ENCODE peak calls at places on chromosomes 7 and 10, in six cellular contexts. W, F, H, B, K and I are unnamed samples.
A peak's percentile ranks its signal among the peaks of the same experiment; 100 is the strongest.

GRCh38 chr10:75974080-75974479 is 542.7 kb downstream of the LRMDA start:
- DNase-seq in B (no peak), F (no peak), K (no peak), H (no peak), W (no peak), I (no peak)

GRCh38 chr10:89556590-89556989 is 21.2 kb upstream of the SLC16A12 start:
- DNase-seq in B (no peak), F (no peak), H (no peak), W (no peak), K (no peak), I (no peak)

GRCh38 chr10:124299726-124300125 is 119.0 kb downstream of the OAT start:
- DNase-seq in K (no peak), W (no peak), B (no peak), F (no peak), H (no peak), I (no peak)

GRCh38 chr10:31618541-31619291 is 299.7 kb downstream of the ZEB1 start:
- DNase-seq in F (peak; percentile 38), K (no peak), W (peak; percentile 51), H (peak; percentile 68), B (peak; percentile 68), I (no peak)

GRCh38 chr10:77508076-77508475 is 129.5 kb downstream of the KCNMA1 start:
- DNase-seq in K (no peak), B (no peak), F (no peak), H (no peak), W (no peak), I (no peak)

GRCh38 chr7:131459256-131459655 is 97.2 kb downstream of the PODXL start:
- DNase-seq in H (no peak), F (no peak), W (no peak), B (no peak), K (no peak), I (no peak)

GRCh38 chr10:52814506-52814905 is 41.9 kb upstream of the MBL2 start:
- DNase-seq in H (no peak), B (no peak), F (no peak), K (no peak), W (no peak), I (no peak)

GRCh38 chr10:23516530-23516929 is 77.7 kb downstream of the OTUD1 start:
- DNase-seq in F (no peak), W (no peak), H (no peak), B (no peak), K (no peak), I (no peak)

GRCh38 chr10:87552248-87552914 is 47.7 kb downstream of the MINPP1 start:
- DNase-seq in H (no peak), K (no peak), W (no peak), F (no peak), B (no peak), I (no peak)

GRCh38 chr10:83769421-83769820 is 369.9 kb upstream of the GHITM start:
- DNase-seq in B (no peak), W (no peak), H (no peak), F (no peak), K (no peak), I (no peak)

GRCh38 chr7:28754027-28754426 is 204.1 kb downstream of the TRIL start:
- DNase-seq in W (peak; percentile 12), H (no peak), B (no peak), K (no peak), F (no peak), I (no peak)

GRCh38 chr10:86259901-86260562 is 106.6 kb downstream of the GRID1 start:
- DNase-seq in H (no peak), F (no peak), B (no peak), W (no peak), K (no peak), I (no peak)

GRCh38 chr10:600234-600633 is 89.2 kb downstream of the DIP2C start:
- DNase-seq in K (no peak), H (no peak), F (no peak), B (no peak), W (no peak), I (no peak)

GRCh38 chr10:80541144-80541750 is 3.5 kb downstream of the SH2D4B start:
- DNase-seq in H (peak; percentile 50), W (peak; percentile 70), F (no peak), K (no peak), B (no peak), I (no peak)

GRCh38 chr7:50661345-50662058 is 96.3 kb upstream of the DDC start:
- DNase-seq in W (no peak), H (no peak), K (no peak), B (no peak), F (no peak), I (no peak)

GRCh38 chr10:110794808-110795207 is 76.9 kb upstream of the PDCD4 start:
- DNase-seq in H (peak; percentile 73), B (no peak), F (no peak), K (no peak), W (peak; percentile 72), I (no peak)

DNA sequence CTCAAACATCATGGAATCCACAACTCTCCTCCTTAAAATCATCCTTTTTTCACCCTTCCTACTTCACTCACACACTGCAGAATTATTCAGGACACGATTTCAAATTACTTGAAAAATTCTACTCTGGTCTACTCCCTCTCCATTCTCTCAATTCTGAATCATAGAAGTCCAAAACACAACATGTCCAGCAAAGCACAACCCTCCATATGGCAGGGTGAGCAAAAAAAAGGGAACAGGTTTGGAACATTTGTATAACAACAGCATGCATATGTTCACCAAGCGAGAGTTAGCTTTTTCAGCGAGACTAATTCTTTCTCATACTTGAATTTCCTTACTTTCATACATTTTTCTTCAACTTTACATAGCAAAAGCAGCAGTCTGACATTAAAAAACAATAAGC is 73.4 kb downstream of the ABI1 start:
- DNase-seq in F (no peak), K (no peak), H (no peak), B (no peak), W (no peak), I (no peak)
- H3K9me3 ChIP-seq in F (no peaks in the 10 kb centered on the region), K (no peaks in the 10 kb centered on the region), H (no peaks in the 10 kb centered on the region), B (no peaks in the 10 kb centered on the region), W (no peaks in the 10 kb centered on the region), I (no peaks in the 10 kb centered on the region)

DNA sequence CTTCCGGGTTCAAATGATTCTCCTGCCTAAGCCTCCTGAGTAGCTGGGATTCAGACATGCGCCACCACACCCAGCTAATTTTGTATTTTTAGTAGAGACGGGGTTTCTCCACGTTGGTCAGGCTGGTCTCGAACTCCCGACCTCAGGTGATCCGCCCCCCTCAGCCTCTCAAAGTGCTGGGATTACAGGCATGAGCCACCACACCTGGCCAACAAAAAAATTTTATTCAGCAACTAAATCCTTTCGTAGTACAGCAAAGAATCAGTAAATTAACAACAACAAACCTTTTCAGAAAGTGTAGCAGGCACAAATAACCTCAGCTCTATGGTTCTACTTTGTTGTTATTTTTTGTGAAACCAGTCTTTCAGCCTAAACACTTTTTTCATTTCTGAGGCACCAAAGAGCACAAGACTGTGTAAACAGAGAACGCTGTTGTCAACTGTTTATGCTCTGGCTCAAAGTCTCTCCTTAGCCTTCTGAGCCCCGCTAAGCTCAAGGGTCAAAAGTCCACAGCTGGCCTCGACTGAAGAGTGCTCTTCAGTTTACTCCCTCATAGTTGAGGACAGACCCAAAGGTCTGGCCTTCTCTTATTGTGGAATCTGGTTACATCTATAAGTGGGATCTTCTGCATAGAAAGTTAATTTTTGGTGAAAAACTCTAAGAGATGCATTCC is 24.7 kb upstream of the DDX50 start:
- DNase-seq in W (no peak), F (no peak), K (no peak), B (no peak), H (no peak), I (no peak)
- H3K9me3 ChIP-seq in W (no peaks in the 10 kb centered on the region), F (no peaks in the 10 kb centered on the region), K (no peaks in the 10 kb centered on the region), B (no peaks in the 10 kb centered on the region), H (no peaks in the 10 kb centered on the region), I (no peaks in the 10 kb centered on the region)

DNA sequence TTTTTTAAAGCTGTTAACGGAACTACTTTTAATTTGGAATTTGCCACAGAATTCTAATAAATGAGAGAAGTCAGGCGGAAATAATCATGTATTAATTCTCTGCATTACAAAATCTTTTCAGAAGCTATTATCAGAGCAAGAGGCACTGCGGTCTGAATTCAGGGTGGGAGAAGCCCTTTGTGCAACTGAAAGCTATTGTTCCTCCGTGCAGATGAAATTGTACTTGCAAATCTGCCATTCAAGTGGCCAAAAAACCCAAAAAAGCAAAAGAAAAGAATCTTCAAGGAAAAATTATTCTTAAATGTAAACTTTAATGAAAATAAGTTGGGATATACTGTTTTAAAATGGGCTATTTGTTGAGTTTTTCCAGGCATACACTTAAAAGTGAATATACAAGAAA is 351.0 kb downstream of the DNAJB6 start:
- DNase-seq in K (no peak), W (no peak), B (no peak), H (no peak), F (no peak), I (no peak)
- H3K9me3 ChIP-seq in K (no peaks in the 10 kb centered on the region), W (no peaks in the 10 kb centered on the region), B (no peaks in the 10 kb centered on the region), H (no peaks in the 10 kb centered on the region), F (no peaks in the 10 kb centered on the region), I (no peaks in the 10 kb centered on the region)

GRCh38 chr10:37301271-37301670 is 175.9 kb downstream of the ANKRD30A start:
- DNase-seq in H (no peak), F (no peak), K (no peak), B (no peak), W (no peak), I (no peak)
- H3K9me3 ChIP-seq in H (peaks cover 13% of the 10 kb centered on the region), F (no peaks in the 10 kb centered on the region), K (no peaks in the 10 kb centered on the region), B (no peaks in the 10 kb centered on the region), W (no peaks in the 10 kb centered on the region), I (no peaks in the 10 kb centered on the region)

GRCh38 chr7:683526-684205 is 42.8 kb upstream of the DNAAF5 start:
- DNase-seq in B (peak; percentile 5), F (no peak), W (no peak), K (no peak), H (peak; percentile 4), I (no peak)
- H3K9me3 ChIP-seq in B (no peaks in the 10 kb centered on the region), F (no peaks in the 10 kb centered on the region), W (no peaks in the 10 kb centered on the region), K (no peaks in the 10 kb centered on the region), H (peaks cover 42% of the 10 kb centered on the region), I (peaks cover 6% of the 10 kb centered on the region)